ENCODE peak calls at places on chromosomes 1 and 21, in four cellular contexts. M is CD8-positive, alpha-beta T cell; F is fibroblast of pulmonary artery; D is AG09319. T is an unnamed sample.

GRCh38 chr1:157841708-157842107 is at the start of gene CD5L:
- DNase-seq in M (no peak), F (no peak), D (no peak), T (no peak)

GRCh38 chr1:209630383-209631219 is 21.6 kb downstream of the LAMB3 start:
- DNase-seq in M (no peak), F (no peak), D (no peak), T (no peak)

GRCh38 chr1:116472431-116472961 is 98.3 kb downstream of the CD58 start:
- DNase-seq in M (no peak), F (peak; percentile 40), D (no peak), T (no peak)

GRCh38 chr1:230798491-230798890 is 51.3 kb downstream of the CAPN9 start:
- DNase-seq in M (no peak), F (no peak), D (no peak), T (no peak)

GRCh38 chr1:246569248-246570238 is 3.3 kb downstream of the CNST start:
- DNase-seq in M (no peak), F (peak; percentile 39), D (no peak), T (peak; percentile 12)

GRCh38 chr1:38938722-38939260 is 2.8 kb downstream of the RHBDL2 start:
- DNase-seq in M (no peak), F (no peak), D (no peak), T (no peak)

GRCh38 chr21:39364949-39365348 is 16.1 kb upstream of the HMGN1 start:
- DNase-seq in M (no peak), F (no peak), D (no peak), T (no peak)

GRCh38 chr1:71667224-71667623 is 586.4 kb upstream of the ZRANB2 start:
- DNase-seq in M (no peak), F (peak; percentile 15), D (peak; percentile 15), T (peak; percentile 32)

GRCh38 chr21:27043377-27043776 is 76.5 kb upstream of the ADAMTS5 start:
- DNase-seq in M (no peak), F (no peak), D (no peak), T (no peak)

GRCh38 chr1:19799233-19799876 is 361 bp downstream of the TMCO4 start:
- DNase-seq in M (peak; percentile 40), F (peak; percentile 40), D (peak; percentile 29), T (peak; percentile 78)
- TF ChIP-seq CTCF in M (peak; percentile 40), F (peak; percentile 30), D (peak; percentile 43), T (peak; percentile 9)

GRCh38 chr1:205271277-205271676 is 43.5 kb downstream of the TMCC2 start:
- DNase-seq in M (no peak), F (peak; percentile 51), D (peak; percentile 30), T (no peak)
- TF ChIP-seq CTCF in M (no peak), F (peak; percentile 44), D (peak; percentile 31), T (no peak)

DNA sequence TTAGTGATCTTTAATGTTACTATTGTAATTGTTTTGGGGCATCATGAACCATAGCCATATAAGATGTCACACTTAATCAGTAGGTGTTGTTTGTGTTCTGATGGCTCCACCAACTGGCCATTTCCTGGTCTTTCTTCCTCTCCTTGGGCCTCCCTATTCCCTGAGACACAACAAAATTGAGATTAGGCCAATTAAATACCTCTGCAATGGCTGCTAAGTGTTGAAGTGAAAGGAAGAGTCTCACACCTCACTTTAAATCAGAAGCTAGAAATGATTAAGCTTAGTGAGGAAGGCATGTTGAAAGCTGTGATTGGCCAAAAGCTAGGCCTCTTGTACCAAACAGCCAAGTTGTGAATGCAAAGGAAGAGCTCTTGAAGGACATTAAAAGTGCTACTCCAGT is 30.7 kb downstream of the PPP2R5A start:
- DNase-seq in M (no peak), F (peak; percentile 46), D (no peak), T (peak; percentile 43)
- TF ChIP-seq CTCF in M (no peak), F (peak; percentile 23), D (no peak), T (peak; percentile 17)

GRCh38 chr21:45442276-45442675 is 37.3 kb downstream of the COL18A1 start:
- DNase-seq in M (no peak), F (no peak), D (no peak), T (no peak)

GRCh38 chr21:45441431-45442255 is 36.7 kb downstream of the COL18A1 start:
- DNase-seq in M (no peak), F (no peak), D (no peak), T (no peak)

GRCh38 chr21:45444385-45444784 is 39.4 kb downstream of the COL18A1 start:
- DNase-seq in M (no peak), F (no peak), D (no peak), T (no peak)

GRCh38 chr21:45445369-45445768 is 40.4 kb downstream of the COL18A1 start:
- DNase-seq in M (no peak), F (no peak), D (no peak), T (no peak)

DNA sequence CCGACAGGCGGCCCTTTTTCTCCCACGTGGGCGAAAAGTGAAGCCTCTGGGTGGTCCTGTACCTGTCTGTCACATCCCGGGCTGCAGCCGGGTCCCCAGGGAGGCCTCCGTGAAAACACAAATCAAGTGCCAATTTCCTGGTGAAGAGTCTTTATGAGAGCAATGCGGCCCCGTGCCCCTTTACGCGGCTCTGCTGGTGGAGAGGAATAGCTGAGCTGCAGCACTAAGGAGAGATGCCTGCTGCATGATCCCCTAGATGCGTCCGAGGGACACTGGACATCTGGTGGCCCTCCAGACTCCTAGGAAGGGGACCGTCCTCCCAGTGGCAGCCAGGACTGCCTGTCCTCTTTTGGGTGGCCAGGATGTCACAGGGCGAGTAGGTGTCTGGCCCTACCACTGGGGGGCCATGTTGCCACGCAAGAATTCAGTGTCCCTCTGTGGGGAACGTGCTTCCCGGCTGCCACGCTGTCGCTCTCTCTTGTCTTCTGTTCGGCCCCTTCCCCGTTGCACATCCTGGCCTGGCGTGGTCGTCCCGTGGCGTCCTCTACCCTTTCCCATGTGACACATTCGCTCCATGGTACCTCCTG is 38.7 kb downstream of the COL18A1 start:
- DNase-seq in M (no peak), F (no peak), D (no peak), T (peak; percentile 33)
- TF ChIP-seq CTCF in M (no peak), F (no peak), D (no peak), T (peak; percentile 4)

GRCh38 chr1:172532700-172533510 is at the start of gene SUCO:
- DNase-seq in M (peak; percentile 99), F (peak; percentile 99), D (peak; percentile 99), T (peak; percentile 99)
- TF ChIP-seq CTCF in M (peak; percentile 16), F (peak; percentile 13), D (no peak), T (no peak)